ENCODE peak calls at places on chromosomes 3 and 15, in ten cellular contexts. S, Y, T, X, L, G, D, P, O and W are unnamed samples.
A peak's percentile ranks its signal among the peaks of the same experiment; 100 is the strongest.

GRCh38 chr3:126516152-126516935 is 1.2 kb downstream of the UROC1 start:
- DNase-seq in D (no peak), O (no peak), L (no peak), Y (no peak), P (no peak), T (no peak), S (no peak), X (no peak), G (no peak), W (no peak)

GRCh38 chr3:30294241-30294667 is 312.1 kb upstream of the TGFBR2 start:
- DNase-seq in O (no peak), P (peak; percentile 83), S (no peak), X (no peak), T (no peak), D (no peak), L (peak; percentile 45), G (no peak), Y (no peak), W (peak; percentile 5)

GRCh38 chr15:59266015-59266414 is 59.4 kb downstream of the LDHAL6B start:
- DNase-seq in D (no peak), O (no peak), G (no peak), S (no peak), X (no peak), P (no peak), T (no peak), L (no peak), Y (no peak), W (no peak)

GRCh38 chr15:39493393-39494067 is 87.3 kb upstream of the THBS1 start:
- DNase-seq in Y (no peak), D (no peak), P (no peak), T (no peak), L (no peak), S (no peak), G (no peak), O (no peak), X (no peak), W (no peak)

GRCh38 chr3:77025476-77025875 is 14.4 kb upstream of the ROBO2 start:
- DNase-seq in O (no peak), X (no peak), S (no peak), Y (no peak), T (no peak), G (no peak), D (no peak), L (no peak), P (no peak), W (no peak)

GRCh38 chr3:73408597-73408996 is 216.1 kb downstream of the PDZRN3 start:
- DNase-seq in L (no peak), X (no peak), D (no peak), T (no peak), Y (no peak), O (no peak), G (no peak), P (no peak), S (no peak), W (no peak)

GRCh38 chr3:110456438-110457138 is 615.0 kb upstream of the NECTIN3 start:
- DNase-seq in S (no peak), X (no peak), T (no peak), Y (no peak), P (no peak), L (no peak), O (no peak), D (no peak), G (no peak), W (no peak)

GRCh38 chr15:45087513-45087912 is 26.5 kb downstream of the DUOX2 start:
- DNase-seq in P (no peak), L (no peak), X (no peak), T (no peak), D (no peak), Y (no peak), S (no peak), O (no peak), G (no peak), W (no peak)

GRCh38 chr3:5798809-5799208 is 611.3 kb downstream of the EDEM1 start:
- DNase-seq in X (no peak), S (no peak), O (no peak), G (no peak), Y (no peak), P (no peak), T (no peak), L (no peak), D (no peak), W (no peak)

GRCh38 chr3:9869955-9870354 is 10.1 kb downstream of the CIDEC start:
- DNase-seq in O (no peak), G (no peak), P (no peak), L (no peak), T (no peak), S (no peak), Y (no peak), D (no peak), X (no peak), W (no peak)

GRCh38 chr15:47719730-47720129 is 2.4 kb downstream of the SEMA6D start:
- DNase-seq in T (no peak), D (no peak), P (no peak), G (no peak), X (no peak), O (no peak), Y (no peak), L (no peak), S (no peak), W (no peak)

GRCh38 chr3:71397046-71397445 is 186.5 kb downstream of the FOXP1 start:
- DNase-seq in X (no peak), T (no peak), Y (no peak), S (no peak), O (no peak), L (peak; percentile 21), P (peak; percentile 52), G (no peak), D (no peak), W (peak; percentile 62)

GRCh38 chr3:119639494-119640350 is 20.7 kb downstream of the POPDC2 start:
- DNase-seq in P (no peak), D (no peak), S (no peak), T (no peak), O (no peak), Y (no peak), G (no peak), X (no peak), L (no peak), W (no peak)

GRCh38 chr3:33360136-33360825 is 79.9 kb downstream of the UBP1 start:
- DNase-seq in X (no peak), P (peak; percentile 86), L (peak; percentile 70), S (no peak), O (no peak), Y (no peak), T (no peak), D (no peak), G (no peak), W (peak; percentile 36)

GRCh38 chr3:155870945-155871745 is 695 bp downstream of the GMPS start:
- DNase-seq in D (no peak), Y (peak; percentile 63), G (peak; percentile 43), S (no peak), X (peak; percentile 17), P (no peak), L (peak; percentile 33), T (peak; percentile 51), O (peak; percentile 45), W (peak; percentile 12)

GRCh38 chr15:96345560-96346389 is 15.3 kb downstream of the NR2F2 start:
- DNase-seq in O (no peak), S (no peak), G (no peak), Y (peak; percentile 29), T (peak; percentile 36), X (no peak), P (peak; percentile 85), L (peak; percentile 81), D (no peak), W (peak; percentile 94)

GRCh38 chr3:7657214-7658112 is 796.5 kb downstream of the GRM7 start:
- DNase-seq in T (no peak), Y (no peak), S (no peak), X (no peak), P (peak; percentile 55), L (no peak), O (no peak), G (no peak), D (no peak), W (no peak)

GRCh38 chr15:64523240-64523639 is 62.9 kb downstream of the ZNF609 start:
- DNase-seq in D (no peak), L (no peak), O (no peak), P (no peak), G (no peak), X (no peak), S (no peak), T (no peak), Y (no peak), W (no peak)

GRCh38 chr3:189424922-189425321 is 206.3 kb upstream of the TP63 start:
- DNase-seq in D (no peak), L (no peak), O (no peak), T (no peak), Y (no peak), S (no peak), G (no peak), P (no peak), X (no peak), W (no peak)

GRCh38 chr3:119294402-119294888 is 262 bp downstream of the ARHGAP31 start:
- DNase-seq in S (peak; percentile 30), P (no peak), L (no peak), T (peak; percentile 77), O (no peak), Y (peak; percentile 61), G (peak; percentile 73), D (no peak), X (peak; percentile 67), W (no peak)

GRCh38 chr3:169953462-169954141 is 13.0 kb upstream of the SEC62 start:
- DNase-seq in Y (no peak), G (no peak), X (no peak), P (peak; percentile 17), O (no peak), T (no peak), D (no peak), S (no peak), L (no peak), W (no peak)

GRCh38 chr3:141959531-141959920 is 83.1 kb downstream of the ATP1B3 start:
- DNase-seq in X (no peak), D (no peak), Y (no peak), O (no peak), L (no peak), T (no peak), P (no peak), G (no peak), S (no peak), W (no peak)

GRCh38 chr15:85956515-85957275 is 123.0 kb upstream of the AGBL1 start:
- DNase-seq in X (no peak), S (no peak), T (no peak), L (peak; percentile 16), O (no peak), D (no peak), Y (no peak), P (no peak), G (no peak), W (no peak)

GRCh38 chr3:161560006-161560637 is 63.5 kb downstream of the OTOL1 start:
- DNase-seq in P (peak; percentile 41), T (peak; percentile 5), L (peak; percentile 41), X (no peak), S (no peak), O (peak; percentile 51), Y (no peak), D (peak; percentile 27), G (no peak), W (peak; percentile 28)

GRCh38 chr3:21665444-21665843 is 85.6 kb downstream of the ZNF385D start:
- DNase-seq in O (no peak), Y (no peak), X (no peak), S (no peak), G (no peak), L (no peak), T (no peak), D (no peak), P (no peak), W (no peak)

GRCh38 chr3:188947983-188948657 is 223.7 kb upstream of the TPRG1 start:
- DNase-seq in O (peak; percentile 89), P (peak; percentile 98), D (peak; percentile 64), G (no peak), T (peak; percentile 86), S (no peak), Y (no peak), L (peak; percentile 92), X (no peak), W (peak; percentile 83)

GRCh38 chr3:53719796-53720195 is 126.4 kb downstream of the CHDH start:
- DNase-seq in Y (no peak), G (no peak), S (no peak), T (no peak), P (no peak), X (no peak), D (no peak), O (no peak), L (no peak), W (no peak)

GRCh38 chr15:90557651-90558084 is 27.9 kb downstream of the CRTC3 start:
- DNase-seq in P (peak; percentile 97), Y (no peak), O (peak; percentile 48), G (no peak), X (no peak), L (peak; percentile 75), S (no peak), T (peak; percentile 26), D (no peak), W (peak; percentile 85)